ENCODE peak calls at places on chromosomes 5 and 9, in nine cellular contexts. H is T1000; A is frontal cortex; T is mesothelial cell of epicardium; W is activated CD8-positive, alpha-beta memory T cell treated with anti-CD3 and anti-CD28 coated beads for 48 hours; I is left cardiac atrium; G is HS-5; L is pancreas; K is PC-9. Z is an unnamed sample.

GRCh38 chr5:100131161-100131560 is 404.0 kb upstream of the FAM174A start:
- DNase-seq in H (no peak), A (no peak), T (no peak), W (no peak), I (no peak), G (no peak), L (no peak), K (no peak), Z (no peak)

GRCh38 chr5:169574147-169574646 is 9.4 kb upstream of the SPDL1 start:
- DNase-seq in H (no peak), A (no peak), T (no peak), W (no peak), I (no peak), G (no peak), L (no peak), K (no peak), Z (no peak)

GRCh38 chr5:6410421-6410820 is 32.1 kb upstream of the MED10 start:
- DNase-seq in H (no peak), A (no peak), T (no peak), W (no peak), I (no peak), G (no peak), L (no peak), K (no peak), Z (no peak)

GRCh38 chr5:135526924-135527323 is 8.8 kb downstream of the NEUROG1 start:
- DNase-seq in H (no peak), A (no peak), T (no peak), W (no peak), I (no peak), G (no peak), L (no peak), K (no peak), Z (no peak)

GRCh38 chr9:121783523-121784507 is 132.4 kb downstream of the DAB2IP start:
- DNase-seq in H (no peak), A (no peak), T (peak), W (no peak), I (no peak), G (no peak), L (peak), K (no peak), Z (no peak)

GRCh38 chr9:108272350-108272899 is 583.4 kb downstream of the ACTL7B start:
- DNase-seq in H (peak), A (peak), T (no peak), W (no peak), I (peak), G (no peak), L (peak), K (peak), Z (peak)

GRCh38 chr5:60550311-60550710 is 149.7 kb downstream of the DEPDC1B start:
- DNase-seq in H (no peak), A (no peak), T (no peak), W (no peak), I (no peak), G (no peak), L (no peak), K (no peak), Z (no peak)

GRCh38 chr5:180438785-180439780 is 55.1 kb upstream of the CNOT6 start:
- DNase-seq in H (no peak), A (no peak), T (no peak), W (no peak), I (no peak), G (no peak), L (no peak), K (no peak), Z (peak)

GRCh38 chr5:73694089-73694488 is 68.1 kb downstream of the ARHGEF28 start:
- DNase-seq in H (no peak), A (no peak), T (no peak), W (no peak), I (no peak), G (no peak), L (no peak), K (no peak), Z (no peak)

GRCh38 chr9:70408393-70409040 is 5.9 kb downstream of the KLF9 start:
- DNase-seq in H (no peak), A (no peak), T (no peak), W (no peak), I (no peak), G (no peak), L (no peak), K (no peak), Z (no peak)

GRCh38 chr5:69492391-69493234 is at the start of gene OCLN:
- DNase-seq in H (no peak), A (peak), T (peak), W (no peak), I (peak), G (no peak), L (peak), K (peak), Z (peak)

GRCh38 chr9:100739666-100740065 is 161.8 kb downstream of the CAVIN4 start:
- DNase-seq in H (no peak), A (no peak), T (no peak), W (no peak), I (no peak), G (no peak), L (no peak), K (peak), Z (no peak)

GRCh38 chr5:1747079-1747802 is 52.4 kb downstream of the MRPL36 start:
- DNase-seq in H (no peak), A (no peak), T (peak), W (no peak), I (no peak), G (no peak), L (peak), K (no peak), Z (no peak)

GRCh38 chr5:143685416-143685815 is 126.5 kb upstream of the HMHB1 start:
- DNase-seq in H (no peak), A (no peak), T (no peak), W (no peak), I (no peak), G (no peak), L (no peak), K (no peak), Z (no peak)

GRCh38 chr5:129244478-129244877 is 149.9 kb downstream of the ISOC1 start:
- DNase-seq in H (no peak), A (no peak), T (no peak), W (no peak), I (no peak), G (peak), L (no peak), K (no peak), Z (no peak)

GRCh38 chr5:131514316-131515275 is 120.4 kb downstream of the RAPGEF6 start:
- DNase-seq in H (no peak), A (no peak), T (no peak), W (no peak), I (no peak), G (no peak), L (no peak), K (no peak), Z (no peak)

GRCh38 chr5:132688536-132689409 is 15.0 kb downstream of the IL4 start:
- DNase-seq in H (no peak), A (no peak), T (no peak), W (no peak), I (no peak), G (no peak), L (no peak), K (no peak), Z (no peak)

GRCh38 chr5:150192462-150192861 is 2.6 kb downstream of the SLC6A7 start:
- DNase-seq in H (no peak), A (no peak), T (no peak), W (no peak), I (no peak), G (no peak), L (no peak), K (no peak), Z (no peak)